ENCODE peak calls at places on chromosomes 2 and 18, in four cellular contexts. D is activated T-cell treated with anti-CD3 and anti-CD28 coated beads, Interleukin-2, amount 50 U/mL, for 72 hours; N is astrocyte of the spinal cord; C is occipital lobe. X is an unnamed sample.

GRCh38 chr18:60090170-60090569 is 190.4 kb downstream of the PMAIP1 start:
- DNase-seq in D (no peak), N (no peak), C (no peak), X (no peak)

GRCh38 chr18:48050176-48050575 is 119.7 kb upstream of the SMAD2 start:
- DNase-seq in D (no peak), N (no peak), C (no peak), X (no peak)

GRCh38 chr2:113181491-113182051 is 7.8 kb downstream of the PSD4 start:
- DNase-seq in D (no peak), N (no peak), C (no peak), X (no peak)

GRCh38 chr2:106137944-106138903 is 55.9 kb downstream of the UXS1 start:
- DNase-seq in D (no peak), N (no peak), C (no peak), X (no peak)

GRCh38 chr2:172288603-172289002 is 138.8 kb upstream of the ITGA6 start:
- DNase-seq in D (peak; percentile 52), N (no peak), C (no peak), X (no peak)

GRCh38 chr18:11521853-11522252 is 87.5 kb upstream of the SLC35G4 start:
- DNase-seq in D (no peak), N (no peak), C (no peak), X (no peak)

GRCh38 chr18:74604774-74605173 is 7.1 kb downstream of the ZNF407 start:
- DNase-seq in D (no peak), N (no peak), C (no peak), X (no peak)

GRCh38 chr2:105643405-105644173 is 101.1 kb upstream of the NCK2 start:
- DNase-seq in D (no peak), N (no peak), C (no peak), X (no peak)

GRCh38 chr18:78514910-78515670 is 464.5 kb upstream of the SALL3 start:
- DNase-seq in D (no peak), N (no peak), C (no peak), X (no peak)

GRCh38 chr2:111236027-111236426 is 115.3 kb downstream of the BCL2L11 start:
- DNase-seq in D (no peak), N (no peak), C (no peak), X (no peak)

GRCh38 chr18:26710460-26711096 is 154.9 kb downstream of the AQP4 start:
- DNase-seq in D (no peak), N (no peak), C (no peak), X (no peak)

GRCh38 chr2:120596191-120596781 is 139.4 kb upstream of the GLI2 start:
- DNase-seq in D (no peak), N (no peak), C (no peak), X (peak; percentile 25)

GRCh38 chr2:11539317-11540147 is 5.7 kb downstream of the GREB1 start:
- DNase-seq in D (no peak), N (peak; percentile 3), C (no peak), X (no peak)

GRCh38 chr2:177172034-177172880 is 40.3 kb upstream of the HNRNPA3 start:
- DNase-seq in D (no peak), N (peak; percentile 77), C (no peak), X (no peak)

GRCh38 chr2:61789807-61790602 is 63.9 kb downstream of the FAM161A start:
- DNase-seq in D (no peak), N (no peak), C (no peak), X (no peak)

GRCh38 chr2:24049485-24050021 is at the start of gene FKBP1B:
- DNase-seq in D (peak; percentile 74), N (peak; percentile 63), C (peak; percentile 24), X (no peak)

GRCh38 chr2:31235504-31235902 is 1.6 kb downstream of the EHD3 start:
- DNase-seq in D (no peak), N (peak; percentile 90), C (no peak), X (no peak)

GRCh38 chr18:8724452-8724851 is 19.1 kb downstream of the MTCL1 start:
- DNase-seq in D (no peak), N (no peak), C (no peak), X (no peak)

GRCh38 chr2:84969511-84970265 is 1.3 kb upstream of the KCMF1 start:
- DNase-seq in D (peak; percentile 10), N (peak; percentile 52), C (no peak), X (no peak)

GRCh38 chr2:222423632-222424280 is 587 bp upstream of the SGPP2 start:
- DNase-seq in D (peak; percentile 69), N (no peak), C (no peak), X (no peak)

GRCh38 chr2:233100192-233100998 is 40.3 kb downstream of the INPP5D start:
- DNase-seq in D (peak; percentile 83), N (no peak), C (no peak), X (no peak)

GRCh38 chr2:100761365-100761764 is 58.6 kb upstream of the NPAS2 start:
- DNase-seq in D (no peak), N (no peak), C (no peak), X (no peak)

GRCh38 chr2:45458909-45459563 is 152.0 kb downstream of the SRBD1 start:
- DNase-seq in D (no peak), N (peak; percentile 54), C (no peak), X (no peak)

GRCh38 chr2:119006441-119006840 is 64.4 kb downstream of the MARCO start:
- DNase-seq in D (no peak), N (no peak), C (no peak), X (no peak)

GRCh38 chr18:21740724-21741510 is at the start of gene MIB1:
- DNase-seq in D (peak; percentile 63), N (peak; percentile 98), C (peak; percentile 26), X (peak; percentile 56)

X was measured in hypothalamus.